ENCODE peak calls at places on chromosomes 4 and X, in nine cellular contexts. W is SK-N-SH, M is A549, T is HepG2, N is GM12878, O is endothelial cell of umbilical vein, D is H1, Y is K562, X is HCT116. L is an unnamed sample.

GRCh38 chr4:83561381-83561780 is 25.5 kb downstream of the GPAT3 start:
- DNase-seq in W (no peak), M (peak), T (peak), N (no peak), O (peak), D (no peak), Y (no peak), X (peak), L (peak)

GRCh38 chr4:139844057-139844456 is 178.4 kb downstream of the MGST2 start:
- DNase-seq in W (no peak), M (no peak), T (peak), N (no peak), O (no peak), D (no peak), Y (no peak), X (no peak), L (peak)

GRCh38 chr4:152992027-152992426 is 55.9 kb downstream of the FHDC1 start:
- DNase-seq in W (no peak), M (no peak), T (no peak), N (no peak), O (no peak), D (no peak), Y (no peak), X (no peak), L (no peak)

GRCh38 chrX:92232182-92232581 is 453.0 kb downstream of the PCDH11X start:
- DNase-seq in W (peak), M (no peak), T (peak), N (no peak), O (no peak), D (no peak), Y (no peak), X (no peak), L (peak)

GRCh38 chrX:2628751-2629315 is 62.3 kb upstream of the CD99 start:
- DNase-seq in W (no peak), M (no peak), T (peak), N (no peak), O (no peak), D (no peak), Y (no peak), X (no peak), L (no peak)

GRCh38 chrX:74585766-74586165 is 28.7 kb downstream of the RLIM start:
- DNase-seq in W (no peak), M (no peak), T (no peak), N (no peak), O (no peak), D (no peak), Y (no peak), X (no peak), L (no peak)

GRCh38 chrX:155985208-155985607 is 12.3 kb upstream of the IL9R start:
- DNase-seq in W (no peak), M (no peak), T (no peak), N (no peak), O (no peak), D (no peak), Y (no peak), X (no peak), L (no peak)

GRCh38 chr4:153713840-153714239 is 29.8 kb downstream of the TLR2 start:
- DNase-seq in W (no peak), M (no peak), T (no peak), N (no peak), O (no peak), D (no peak), Y (no peak), X (no peak), L (no peak)

GRCh38 chrX:130179170-130179569 is 7.4 kb downstream of the RAB33A start:
- DNase-seq in W (no peak), M (no peak), T (no peak), N (no peak), O (no peak), D (no peak), Y (peak), X (no peak), L (no peak)

GRCh38 chr4:185541251-185541671 is 6.0 kb upstream of the PDLIM3 start:
- DNase-seq in W (no peak), M (no peak), T (no peak), N (no peak), O (peak), D (no peak), Y (no peak), X (no peak), L (no peak)

GRCh38 chr4:188430384-188430783 is 291.1 kb downstream of the TRIML1 start:
- DNase-seq in W (no peak), M (no peak), T (no peak), N (no peak), O (no peak), D (no peak), Y (no peak), X (no peak), L (no peak)

GRCh38 chr4:109375778-109376414 is 57.7 kb upstream of the SEC24B start:
- DNase-seq in W (no peak), M (no peak), T (no peak), N (no peak), O (no peak), D (no peak), Y (no peak), X (no peak), L (no peak)

GRCh38 chr4:158133551-158133950 is 39.3 kb downstream of the GASK1B start:
- DNase-seq in W (no peak), M (no peak), T (no peak), N (no peak), O (no peak), D (no peak), Y (no peak), X (no peak), L (no peak)

GRCh38 chrX:129705377-129705925 is 33.3 kb upstream of the XPNPEP2 start:
- DNase-seq in W (no peak), M (no peak), T (no peak), N (no peak), O (no peak), D (no peak), Y (no peak), X (no peak), L (no peak)

GRCh38 chr4:106628616-106629606 is 260.3 kb upstream of the GIMD1 start:
- DNase-seq in W (no peak), M (no peak), T (no peak), N (no peak), O (peak), D (no peak), Y (no peak), X (no peak), L (no peak)

GRCh38 chrX:41014776-41015175 is 70.5 kb upstream of the USP9X start:
- DNase-seq in W (no peak), M (no peak), T (no peak), N (no peak), O (no peak), D (no peak), Y (no peak), X (peak), L (peak)

GRCh38 chr4:39043058-39043696 is 11.0 kb upstream of the TMEM156 start:
- DNase-seq in W (no peak), M (no peak), T (peak), N (no peak), O (no peak), D (no peak), Y (no peak), X (no peak), L (no peak)

GRCh38 chr4:99008051-99008450 is 12.5 kb downstream of the METAP1 start:
- DNase-seq in W (no peak), M (no peak), T (no peak), N (no peak), O (no peak), D (no peak), Y (no peak), X (no peak), L (no peak)

GRCh38 chr4:15117270-15117946 is 115.1 kb downstream of the CPEB2 start:
- DNase-seq in W (no peak), M (no peak), T (no peak), N (no peak), O (no peak), D (no peak), Y (no peak), X (no peak), L (no peak)

GRCh38 chr4:155430895-155431467 is 54.2 kb upstream of the MAP9 start:
- DNase-seq in W (peak), M (no peak), T (no peak), N (no peak), O (no peak), D (no peak), Y (no peak), X (no peak), L (no peak)

GRCh38 chrX:129529685-129530281 is 6.5 kb upstream of the SMARCA1 start:
- DNase-seq in W (peak), M (no peak), T (no peak), N (no peak), O (no peak), D (no peak), Y (no peak), X (no peak), L (no peak)

GRCh38 chr4:6298035-6298434 is 28.4 kb downstream of the WFS1 start:
- DNase-seq in W (no peak), M (no peak), T (no peak), N (no peak), O (no peak), D (no peak), Y (no peak), X (no peak), L (no peak)

GRCh38 chr4:3393171-3393570 is 48.6 kb upstream of the HGFAC start:
- DNase-seq in W (no peak), M (no peak), T (no peak), N (no peak), O (no peak), D (peak), Y (no peak), X (no peak), L (no peak)

GRCh38 chr4:748461-748860 is 42.8 kb downstream of the PCGF3 start:
- DNase-seq in W (no peak), M (no peak), T (no peak), N (no peak), O (no peak), D (no peak), Y (no peak), X (no peak), L (no peak)

GRCh38 chr4:177530561-177530960 is 88.3 kb upstream of the AGA start:
- DNase-seq in W (no peak), M (no peak), T (no peak), N (no peak), O (no peak), D (no peak), Y (no peak), X (no peak), L (no peak)

GRCh38 chrX:41952102-41952501 is 28.7 kb upstream of the CASK start:
- DNase-seq in W (no peak), M (no peak), T (no peak), N (no peak), O (no peak), D (no peak), Y (no peak), X (no peak), L (no peak)

GRCh38 chr4:4549534-4549933 is 7.7 kb upstream of the STX18 start:
- DNase-seq in W (no peak), M (no peak), T (no peak), N (no peak), O (peak), D (no peak), Y (no peak), X (no peak), L (no peak)

GRCh38 chrX:136773649-136774048 is 7.1 kb downstream of the ARHGEF6 start:
- DNase-seq in W (no peak), M (no peak), T (no peak), N (no peak), O (no peak), D (no peak), Y (no peak), X (no peak), L (peak)

GRCh38 chr4:8699479-8700145 is 107.0 kb downstream of the CPZ start:
- DNase-seq in W (peak), M (no peak), T (no peak), N (no peak), O (no peak), D (peak), Y (no peak), X (no peak), L (no peak)

GRCh38 chr4:73208376-73208775 is 50.2 kb downstream of the ANKRD17 start:
- DNase-seq in W (no peak), M (no peak), T (no peak), N (no peak), O (no peak), D (no peak), Y (no peak), X (no peak), L (no peak)

GRCh38 chrX:154313147-154313546 is 17.6 kb downstream of the TKTL1 start:
- DNase-seq in W (no peak), M (no peak), T (no peak), N (no peak), O (no peak), D (no peak), Y (no peak), X (no peak), L (no peak)

GRCh38 chr4:17475481-17475880 is 36.4 kb downstream of the QDPR start:
- DNase-seq in W (peak), M (no peak), T (no peak), N (no peak), O (peak), D (no peak), Y (no peak), X (no peak), L (no peak)

GRCh38 chrX:53918697-53919096 is 125.6 kb downstream of the PHF8 start:
- DNase-seq in W (no peak), M (no peak), T (no peak), N (no peak), O (no peak), D (no peak), Y (no peak), X (no peak), L (no peak)

GRCh38 chr4:80156410-80156809 is 40.9 kb upstream of the PRDM8 start:
- DNase-seq in W (no peak), M (no peak), T (no peak), N (no peak), O (no peak), D (no peak), Y (no peak), X (no peak), L (no peak)

GRCh38 chrX:41512394-41512793 is 65.3 kb downstream of the NYX start:
- DNase-seq in W (no peak), M (no peak), T (no peak), N (peak), O (no peak), D (no peak), Y (no peak), X (no peak), L (no peak)

GRCh38 chr4:141540643-141541042 is 95.7 kb upstream of the IL15 start:
- DNase-seq in W (no peak), M (no peak), T (no peak), N (no peak), O (peak), D (no peak), Y (no peak), X (no peak), L (no peak)

DNA sequence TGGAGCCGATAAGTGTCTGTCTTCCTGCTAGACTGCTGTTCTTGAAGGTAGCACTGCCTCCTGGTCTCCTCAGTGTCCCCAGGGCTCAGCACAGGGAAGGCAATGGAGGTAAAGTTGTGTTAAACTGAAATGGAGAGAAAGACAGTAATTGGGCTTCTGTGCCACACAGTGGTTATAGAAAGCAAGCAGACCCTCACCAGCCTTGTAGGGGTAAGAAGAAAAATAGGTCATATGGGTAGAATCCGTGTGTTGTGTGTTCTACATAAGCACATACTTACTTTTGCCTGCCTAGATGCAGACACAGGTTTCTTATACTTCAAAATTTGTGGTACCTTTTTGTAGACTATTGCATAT is 49.7 kb downstream of the RHOH start:
- DNase-seq in W (no peak), M (no peak), T (no peak), N (no peak), O (no peak), D (no peak), Y (no peak), X (no peak), L (no peak)
- H3K4me3 ChIP-seq in W (no peak), M (no peak), T (no peak), N (no peak), O (no peak), D (no peak), Y (no peak), X (no peak), L (no peak)

GRCh38 chr4:122555216-122555615 is 65.7 kb downstream of the IL21 start:
- DNase-seq in W (no peak), M (no peak), T (no peak), N (no peak), O (no peak), D (no peak), Y (no peak), X (no peak), L (no peak)
- TF ChIP-seq MAX in W (no peak), M (no peak), T (no peak), N (no peak), O (no peak), D (no peak), Y (no peak), X (no peak), L (no peak)

GRCh38 chrX:119983494-119983893 is 39.9 kb upstream of the NKAP start:
- DNase-seq in W (no peak), M (no peak), T (no peak), N (no peak), O (no peak), D (no peak), Y (no peak), X (no peak), L (no peak)
- H3K4me3 ChIP-seq in W (no peak), M (no peak), T (no peak), N (no peak), O (no peak), D (no peak), Y (no peak), X (no peak), L (no peak)

GRCh38 chr4:181291615-181292014 is 951.6 kb upstream of the TENM3 start:
- DNase-seq in W (no peak), M (no peak), T (no peak), N (no peak), O (no peak), D (no peak), Y (no peak), X (no peak), L (no peak)

GRCh38 chr4:181293541-181293940 is 949.7 kb upstream of the TENM3 start:
- DNase-seq in W (no peak), M (no peak), T (no peak), N (no peak), O (no peak), D (no peak), Y (no peak), X (no peak), L (no peak)

GRCh38 chr4:181293014-181293413 is 950.2 kb upstream of the TENM3 start:
- DNase-seq in W (no peak), M (no peak), T (no peak), N (no peak), O (no peak), D (no peak), Y (no peak), X (no peak), L (no peak)

GRCh38 chr4:181294421-181294820 is 948.8 kb upstream of the TENM3 start:
- DNase-seq in W (no peak), M (no peak), T (no peak), N (no peak), O (no peak), D (no peak), Y (no peak), X (no peak), L (no peak)

DNA sequence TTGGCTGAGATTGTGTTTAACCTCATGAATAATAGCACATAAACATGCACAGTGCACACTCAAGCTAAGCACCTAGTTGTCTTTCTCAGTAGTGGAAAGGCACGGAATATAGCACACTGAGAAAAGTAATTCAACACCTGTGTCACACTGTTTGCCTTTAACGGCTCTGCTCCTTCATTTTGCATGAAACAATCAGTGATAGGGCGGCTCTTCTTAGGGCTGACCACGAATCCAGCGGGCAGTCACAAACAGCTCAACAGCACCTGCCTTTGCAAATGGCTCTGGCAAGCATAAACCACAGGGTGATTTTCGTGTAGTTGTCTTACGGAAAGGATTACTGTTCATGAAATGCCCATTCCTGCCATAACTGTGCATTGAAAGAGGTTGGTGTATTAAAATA is 954.0 kb upstream of the TENM3 start:
- DNase-seq in W (no peak), M (no peak), T (no peak), N (no peak), O (no peak), D (no peak), Y (no peak), X (no peak), L (no peak)
- TF ChIP-seq MAX in W (no peak), M (no peak), T (no peak), N (no peak), O (no peak), D (no peak), Y (no peak), X (no peak), L (no peak)

L was measured in NB4.